ENCODE peak calls at places on chromosomes 1 and 21, in four cellular contexts. Y, O, U and F are unnamed samples.

GRCh38 chr1:231053493-231054162 is 13.6 kb upstream of the FAM89A start:
- DNase-seq in Y (no peak), O (no peak), U (peak), F (no peak)

GRCh38 chr21:35316933-35317332 is 267.8 kb upstream of the RUNX1 start:
- DNase-seq in Y (no peak), O (peak), U (no peak), F (no peak)

GRCh38 chr1:168474322-168474721 is 69.5 kb downstream of the XCL2 start:
- DNase-seq in Y (no peak), O (no peak), U (no peak), F (no peak)

GRCh38 chr1:3075666-3076387 is 6.8 kb downstream of the PRDM16 start:
- DNase-seq in Y (no peak), O (no peak), U (no peak), F (no peak)

GRCh38 chr21:31502537-31503143 is 156.9 kb upstream of the SOD1 start:
- DNase-seq in Y (no peak), O (no peak), U (no peak), F (no peak)

GRCh38 chr1:65698590-65698989 is 94.1 kb upstream of the PDE4B start:
- DNase-seq in Y (no peak), O (no peak), U (no peak), F (no peak)

GRCh38 chr1:164638506-164639202 is 79.7 kb downstream of the PBX1 start:
- DNase-seq in Y (no peak), O (peak), U (no peak), F (no peak)

GRCh38 chr21:45522381-45522780 is 19.9 kb downstream of the SLC19A1 start:
- DNase-seq in Y (no peak), O (no peak), U (no peak), F (no peak)

GRCh38 chr21:34582506-34583150 is 32.3 kb downstream of the RCAN1 start:
- DNase-seq in Y (no peak), O (peak), U (peak), F (peak)

GRCh38 chr1:10173582-10173981 is 36.8 kb upstream of the KIF1B start:
- DNase-seq in Y (no peak), O (no peak), U (no peak), F (no peak)

GRCh38 chr1:233610628-233611027 is 3.3 kb upstream of the KCNK1 start:
- DNase-seq in Y (no peak), O (no peak), U (no peak), F (no peak)

GRCh38 chr1:244296010-244296409 is 155.7 kb downstream of the ADSS2 start:
- DNase-seq in Y (no peak), O (no peak), U (no peak), F (no peak)

GRCh38 chr21:44931137-44931500 is 8.7 kb upstream of the SLX9 start:
- DNase-seq in Y (peak), O (no peak), U (no peak), F (no peak)

GRCh38 chr21:38691626-38692025 is 114.1 kb upstream of the ETS2 start:
- DNase-seq in Y (no peak), O (no peak), U (no peak), F (no peak)

GRCh38 chr1:92820024-92820423 is 11.8 kb upstream of the RPL5 start:
- DNase-seq in Y (no peak), O (no peak), U (no peak), F (no peak)

GRCh38 chr1:29634324-29635072 is 398.2 kb downstream of the PTPRU start:
- DNase-seq in Y (no peak), O (peak), U (no peak), F (no peak)

GRCh38 chr1:29808141-29808995 is 572.0 kb downstream of the PTPRU start:
- DNase-seq in Y (no peak), O (peak), U (no peak), F (no peak)

GRCh38 chr21:45862544-45863207 is 118.9 kb upstream of the COL6A1 start:
- DNase-seq in Y (no peak), O (peak), U (no peak), F (no peak)

GRCh38 chr1:22830747-22831340 is 120.2 kb downstream of the EPHB2 start:
- DNase-seq in Y (no peak), O (no peak), U (no peak), F (no peak)
- H3K27ac ChIP-seq in Y (no peak), O (no peak), U (no peak), F (no peak)

GRCh38 chr1:11188381-11188780 is 774 bp upstream of the ANGPTL7 start:
- DNase-seq in Y (no peak), O (no peak), U (no peak), F (no peak)

GRCh38 chr1:11187458-11187857 is 1.7 kb upstream of the ANGPTL7 start:
- DNase-seq in Y (no peak), O (no peak), U (no peak), F (no peak)

GRCh38 chr1:11187936-11188335 is 1.2 kb upstream of the ANGPTL7 start:
- DNase-seq in Y (no peak), O (no peak), U (no peak), F (no peak)

GRCh38 chr1:11188858-11189451 is at the start of gene ANGPTL7:
- DNase-seq in Y (no peak), O (no peak), U (no peak), F (no peak)

GRCh38 chr1:11187000-11187399 is 2.2 kb upstream of the ANGPTL7 start:
- DNase-seq in Y (no peak), O (no peak), U (no peak), F (no peak)
- H3K27ac ChIP-seq in Y (no peak), O (no peak), U (no peak), F (no peak)

GRCh38 chr1:21333824-21334213 is 43.6 kb upstream of the ECE1 start:
- DNase-seq in Y (no peak), O (no peak), U (no peak), F (no peak)
- H3K27ac ChIP-seq in Y (peak), O (no peak), U (peak), F (no peak)

GRCh38 chr1:37305841-37306240 is 168.5 kb upstream of the ZC3H12A start:
- DNase-seq in Y (no peak), O (no peak), U (no peak), F (no peak)
- H3K27ac ChIP-seq in Y (no peak), O (no peak), U (no peak), F (no peak)

GRCh38 chr1:54764922-54765561 is 719 bp upstream of the PARS2 start:
- DNase-seq in Y (no peak), O (no peak), U (no peak), F (no peak)
- H3K27ac ChIP-seq in Y (no peak), O (no peak), U (peak), F (no peak)

GRCh38 chr1:41629136-41629535 is 144.7 kb upstream of the EDN2 start:
- DNase-seq in Y (no peak), O (peak), U (no peak), F (no peak)

GRCh38 chr1:41626616-41627375 is 142.3 kb upstream of the EDN2 start:
- DNase-seq in Y (no peak), O (peak), U (no peak), F (no peak)

GRCh38 chr1:41626146-41626545 is 141.7 kb upstream of the EDN2 start:
- DNase-seq in Y (no peak), O (peak), U (no peak), F (no peak)

GRCh38 chr1:41629571-41629970 is 145.1 kb upstream of the EDN2 start:
- DNase-seq in Y (no peak), O (peak), U (no peak), F (no peak)

DNA sequence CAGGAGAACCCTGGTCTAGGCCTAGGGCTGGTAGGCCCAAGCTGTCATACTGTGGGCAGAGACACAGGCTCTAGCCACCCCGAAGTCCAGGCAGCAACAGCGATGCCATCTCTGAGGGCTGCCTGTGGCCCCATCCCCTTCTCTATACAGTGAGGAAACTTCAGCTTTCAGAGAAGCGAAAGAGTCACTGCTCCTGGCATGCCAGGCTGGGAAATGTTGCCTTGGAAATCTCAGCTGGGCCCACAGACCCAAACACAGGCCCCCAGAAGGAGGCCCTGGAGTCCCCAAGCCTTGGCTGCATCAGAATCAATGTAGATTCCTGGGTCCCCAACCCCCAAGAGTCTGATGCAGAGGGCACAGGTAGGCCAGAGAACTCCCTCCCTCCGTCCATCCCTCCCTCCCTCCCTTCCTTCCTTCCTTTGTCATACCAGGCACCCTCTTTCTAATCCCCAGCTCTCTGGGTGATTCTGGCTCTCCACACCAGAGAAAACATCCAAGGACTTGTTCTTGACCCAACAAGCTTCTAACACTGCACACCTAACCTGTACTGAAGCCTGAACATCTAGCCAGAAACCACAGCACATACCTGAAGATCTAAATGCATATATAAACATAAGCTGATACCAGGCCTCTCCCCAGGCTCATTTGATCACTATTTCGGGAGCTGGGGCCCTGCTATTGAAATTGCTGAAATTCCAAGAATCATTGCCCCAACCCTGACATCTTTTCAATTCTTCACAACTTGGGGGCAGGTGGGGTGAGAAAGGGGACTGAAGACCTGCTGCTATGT is 143.2 kb upstream of the EDN2 start:
- DNase-seq in Y (no peak), O (peak), U (no peak), F (no peak)
- H3K27ac ChIP-seq in Y (no peak), O (no peak), U (no peak), F (no peak)

GRCh38 chr1:54928327-54928726 is 41.3 kb upstream of the DHCR24 start:
- DNase-seq in Y (no peak), O (no peak), U (no peak), F (no peak)

GRCh38 chr1:54926955-54927354 is 40.0 kb upstream of the DHCR24 start:
- DNase-seq in Y (no peak), O (no peak), U (peak), F (no peak)

GRCh38 chr1:54929700-54930099 is 42.7 kb upstream of the DHCR24 start:
- DNase-seq in Y (no peak), O (no peak), U (no peak), F (no peak)

GRCh38 chr1:54931275-54931805 is 44.3 kb upstream of the DHCR24 start:
- DNase-seq in Y (no peak), O (no peak), U (no peak), F (no peak)

DNA sequence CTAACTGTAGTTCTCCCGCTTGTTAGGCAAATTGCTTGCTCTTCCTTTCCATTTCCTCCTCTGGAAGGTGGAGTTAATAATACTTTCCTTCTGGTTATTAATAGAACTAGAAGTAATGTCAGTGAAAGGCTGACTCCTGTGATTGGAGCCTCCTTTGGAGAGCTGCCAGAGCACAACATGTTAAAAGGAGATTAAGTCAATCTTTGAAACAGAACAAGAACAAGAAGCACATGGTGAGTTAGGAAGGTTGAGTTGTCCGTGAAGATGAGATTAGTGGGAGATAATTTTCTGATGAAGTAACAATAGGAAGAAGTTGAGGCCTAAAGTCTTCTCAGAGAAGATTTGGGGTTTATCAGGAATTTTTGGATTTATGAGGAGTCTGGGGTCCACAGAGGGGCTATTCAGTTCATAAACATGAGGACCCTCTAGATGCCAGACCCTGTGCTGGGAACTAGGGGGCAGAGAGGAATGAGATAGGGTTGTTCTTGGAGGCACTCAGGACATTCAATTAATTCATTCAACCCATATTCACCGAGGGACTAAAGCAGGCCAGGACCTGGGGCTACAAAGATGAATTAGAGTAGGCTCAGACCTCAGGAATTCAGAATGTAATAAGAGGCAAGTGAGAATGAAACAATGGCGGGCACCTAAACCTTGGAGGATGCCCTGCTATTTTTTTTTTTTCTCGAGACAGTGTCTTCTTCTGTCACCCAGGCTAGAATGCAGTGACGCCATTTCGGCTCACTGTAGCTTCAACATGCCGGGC is 40.7 kb upstream of the DHCR24 start:
- DNase-seq in Y (no peak), O (no peak), U (no peak), F (no peak)
- H3K27ac ChIP-seq in Y (no peak), O (no peak), U (no peak), F (no peak)